ENCODE peak calls at places on chromosomes 16 and 17, in six cellular contexts. T is breast epithelium, L is endothelial cell of umbilical vein, A is spleen, Q is GM23338, R is K562. W is an unnamed sample.

GRCh38 chr17:38619937-38620550 is 14.3 kb upstream of the SRCIN1 start:
- DNase-seq in T (no peak), L (no peak), A (peak; percentile 14), Q (peak; percentile 56), R (no peak), W (no peak)

GRCh38 chr17:8718001-8718563 is 26.6 kb downstream of the CCDC42 start:
- DNase-seq in T (no peak), L (no peak), A (no peak), Q (no peak), R (no peak), W (no peak)

GRCh38 chr17:44956076-44956475 is 8.5 kb upstream of the KIF18B start:
- DNase-seq in T (no peak), L (no peak), A (no peak), Q (no peak), R (no peak), W (no peak)

GRCh38 chr17:56833023-56833811 is 503 bp downstream of the C17orf67 start:
- DNase-seq in T (no peak), L (peak; percentile 62), A (peak; percentile 95), Q (peak; percentile 77), R (peak; percentile 64), W (no peak)

GRCh38 chr17:68351395-68351794 is 60.1 kb downstream of the ARSG start:
- DNase-seq in T (no peak), L (no peak), A (peak; percentile 5), Q (no peak), R (no peak), W (no peak)

GRCh38 chr17:66460558-66460957 is 158.1 kb downstream of the PRKCA start:
- DNase-seq in T (no peak), L (no peak), A (no peak), Q (no peak), R (no peak), W (no peak)

GRCh38 chr17:15981208-15981607 is 18.3 kb downstream of the ZSWIM7 start:
- DNase-seq in T (no peak), L (no peak), A (no peak), Q (no peak), R (no peak), W (no peak)

GRCh38 chr16:89586853-89587252 is 11.3 kb downstream of the CPNE7 start:
- DNase-seq in T (no peak), L (no peak), A (no peak), Q (no peak), R (peak; percentile 85), W (no peak)

GRCh38 chr17:42531455-42532354 is 4.3 kb upstream of the NAGLU start:
- DNase-seq in T (no peak), L (peak; percentile 49), A (peak; percentile 92), Q (peak; percentile 80), R (peak; percentile 56), W (no peak)

GRCh38 chr16:11666108-11667055 is 1.9 kb upstream of the SNN start:
- DNase-seq in T (no peak), L (no peak), A (no peak), Q (no peak), R (no peak), W (no peak)

GRCh38 chr16:55948230-55948629 is 73.1 kb upstream of the CES5A start:
- DNase-seq in T (no peak), L (no peak), A (no peak), Q (no peak), R (no peak), W (no peak)

GRCh38 chr17:75847595-75848522 is 3.7 kb upstream of the UNC13D start:
- DNase-seq in T (no peak), L (no peak), A (peak; percentile 80), Q (no peak), R (no peak), W (no peak)

GRCh38 chr17:32253117-32253611 is 12.5 kb upstream of the RHBDL3 start:
- DNase-seq in T (peak; percentile 77), L (peak; percentile 77), A (peak; percentile 83), Q (peak; percentile 96), R (peak; percentile 79), W (no peak)

GRCh38 chr17:73163043-73163442 is 1.8 kb upstream of the SSTR2 start:
- DNase-seq in T (no peak), L (no peak), A (no peak), Q (no peak), R (no peak), W (no peak)

GRCh38 chr16:65154321-65154720 is 32.5 kb upstream of the CDH11 start:
- DNase-seq in T (no peak), L (no peak), A (no peak), Q (peak; percentile 76), R (no peak), W (no peak)

GRCh38 chr17:44932526-44933097 is 15.0 kb downstream of the KIF18B start:
- DNase-seq in T (peak; percentile 45), L (no peak), A (peak; percentile 39), Q (no peak), R (no peak), W (no peak)

GRCh38 chr17:10628756-10629155 is 28.4 kb downstream of the MYH3 start:
- DNase-seq in T (no peak), L (no peak), A (no peak), Q (peak; percentile 81), R (peak; percentile 60), W (no peak)

GRCh38 chr16:19228575-19228974 is 57.0 kb upstream of the CLEC19A start:
- DNase-seq in T (no peak), L (no peak), A (no peak), Q (no peak), R (no peak), W (no peak)

GRCh38 chr16:19231881-19232280 is 53.6 kb upstream of the CLEC19A start:
- DNase-seq in T (no peak), L (no peak), A (no peak), Q (no peak), R (no peak), W (no peak)

GRCh38 chr16:19230575-19230974 is 55.0 kb upstream of the CLEC19A start:
- DNase-seq in T (no peak), L (no peak), A (no peak), Q (no peak), R (no peak), W (no peak)

GRCh38 chr16:19228057-19228456 is 57.5 kb upstream of the CLEC19A start:
- DNase-seq in T (no peak), L (no peak), A (no peak), Q (peak; percentile 62), R (no peak), W (no peak)

GRCh38 chr16:19227643-19228042 is 57.9 kb upstream of the CLEC19A start:
- DNase-seq in T (no peak), L (no peak), A (no peak), Q (peak; percentile 49), R (no peak), W (no peak)
- TF ChIP-seq POLR2AphosphoS5 in T (no peak), L (no peak), A (no peak), Q (no peak), R (no peak), W (no peak)

GRCh38 chr17:61294286-61294685 is 105.4 kb upstream of the TBX2 start:
- DNase-seq in T (no peak), L (no peak), A (no peak), Q (no peak), R (no peak), W (no peak)

GRCh38 chr17:61296058-61296457 is 103.6 kb upstream of the TBX2 start:
- DNase-seq in T (no peak), L (no peak), A (no peak), Q (no peak), R (no peak), W (no peak)

GRCh38 chr17:61294777-61295176 is 104.9 kb upstream of the TBX2 start:
- DNase-seq in T (no peak), L (no peak), A (no peak), Q (no peak), R (no peak), W (no peak)

GRCh38 chr17:61289408-61290385 is 109.9 kb upstream of the TBX2 start:
- DNase-seq in T (no peak), L (no peak), A (no peak), Q (no peak), R (no peak), W (no peak)

DNA sequence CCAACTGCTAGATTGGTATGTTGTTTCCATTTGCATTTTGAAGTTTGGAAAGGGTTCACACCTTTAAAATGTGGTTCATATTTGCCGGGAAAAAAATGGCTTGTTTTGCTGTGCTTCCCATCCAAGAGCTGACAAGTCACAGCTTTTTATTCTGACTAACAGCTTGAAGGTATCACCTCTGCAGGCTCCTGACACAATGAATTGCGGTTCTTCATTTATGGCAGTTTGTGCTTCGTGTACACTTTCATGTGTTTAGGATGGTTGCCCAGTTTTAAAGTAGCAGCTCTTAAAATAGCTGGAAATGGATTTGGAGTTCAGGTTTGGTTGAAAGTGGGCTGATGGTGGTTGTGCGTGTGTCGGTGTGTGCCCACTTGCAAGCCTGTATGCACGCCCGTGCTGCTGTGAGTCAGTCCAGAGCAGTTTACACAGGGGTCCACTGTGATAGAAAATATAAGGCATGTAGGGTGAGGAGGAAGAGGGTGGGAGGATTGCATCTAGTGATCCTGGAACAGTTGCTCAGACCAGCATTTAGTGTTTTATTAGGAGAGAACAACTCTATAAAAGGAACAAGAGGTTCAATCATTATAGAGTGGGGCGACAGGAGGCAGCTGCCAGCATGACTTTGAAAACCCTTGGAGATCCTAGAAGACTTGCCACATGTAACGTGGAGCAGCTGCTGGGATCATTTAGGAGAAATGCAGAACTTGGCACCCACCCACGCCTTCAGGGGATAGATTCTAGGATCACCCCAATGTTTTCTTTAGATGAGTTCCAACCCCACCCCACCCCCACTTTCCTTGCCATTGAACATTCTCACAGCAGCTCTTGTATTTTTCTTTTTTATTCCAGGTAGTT is 108.0 kb upstream of the TBX2 start:
- DNase-seq in T (no peak), L (no peak), A (no peak), Q (no peak), R (no peak), W (no peak)
- TF ChIP-seq POLR2AphosphoS5 in T (no peak), L (no peak), A (no peak), Q (no peak), R (no peak), W (no peak)

GRCh38 chr17:50477976-50478375 is 684 bp upstream of the RSAD1 start:
- DNase-seq in T (no peak), L (no peak), A (no peak), Q (no peak), R (no peak), W (no peak)

GRCh38 chr17:50479522-50480141 is 972 bp downstream of the RSAD1 start:
- DNase-seq in T (peak; percentile 75), L (peak; percentile 72), A (peak; percentile 92), Q (peak; percentile 92), R (peak; percentile 85), W (no peak)

GRCh38 chr17:50476545-50477315 is 1.9 kb upstream of the RSAD1 start:
- DNase-seq in T (no peak), L (no peak), A (peak; percentile 47), Q (no peak), R (no peak), W (no peak)

GRCh38 chr17:50480142-50480764 is 1.6 kb downstream of the RSAD1 start:
- DNase-seq in T (no peak), L (no peak), A (peak; percentile 2), Q (no peak), R (no peak), W (no peak)

GRCh38 chr17:50478391-50479361 is at the start of gene RSAD1:
- DNase-seq in T (peak; percentile 85), L (peak; percentile 88), A (peak; percentile 98), Q (peak; percentile 92), R (peak; percentile 90), W (no peak)
- TF ChIP-seq POLR2AphosphoS5 in T (peak; percentile 71), L (peak; percentile 97), A (peak; percentile 94), Q (peak; percentile 72), R (peak; percentile 72), W (no peak)

GRCh38 chr17:50184611-50185398 is 16.6 kb downstream of the COL1A1 start:
- DNase-seq in T (no peak), L (no peak), A (no peak), Q (peak; percentile 38), R (peak; percentile 36), W (no peak)
- TF ChIP-seq POLR2AphosphoS5 in T (peak; percentile 43), L (no peak), A (peak; percentile 13), Q (no peak), R (no peak), W (peak; percentile 75)

W was measured in vagina.